ENCODE peak calls at places on chromosomes 11 and 22, in ten cellular contexts. E, B, C, L, J, S, Y, K, H and I are unnamed samples.

GRCh38 chr11:82682003-82682751 is 51.5 kb downstream of the FAM181B start:
- DNase-seq in B (peak), S (peak), H (peak), E (peak), J (peak), C (no peak), Y (no peak), K (no peak), L (no peak), I (no peak)

GRCh38 chr11:10076458-10077141 is 217.4 kb downstream of the SBF2 start:
- DNase-seq in E (peak), S (no peak), J (peak), L (peak), K (no peak), C (peak), B (peak), H (no peak), Y (peak), I (peak)

GRCh38 chr11:5600374-5600851 is 4.0 kb downstream of the TRIM6 start:
- DNase-seq in L (peak), H (peak), E (peak), B (peak), Y (peak), J (peak), S (peak), K (peak), C (peak), I (peak)

GRCh38 chr11:3879967-3880542 is 24.6 kb downstream of the STIM1 start:
- DNase-seq in E (no peak), B (no peak), C (no peak), K (no peak), L (no peak), H (no peak), S (no peak), Y (no peak), J (no peak), I (no peak)

GRCh38 chr22:49006207-49007012 is 821.3 kb downstream of the BRD1 start:
- DNase-seq in E (no peak), J (no peak), C (no peak), Y (no peak), B (no peak), S (no peak), L (no peak), H (no peak), K (no peak), I (peak)

GRCh38 chr22:41976070-41976901 is 7.0 kb downstream of the SEPTIN3 start:
- DNase-seq in H (peak), K (no peak), Y (peak), S (no peak), L (peak), E (peak), C (no peak), J (no peak), B (peak), I (peak)

GRCh38 chr11:46309669-46310288 is 32.3 kb downstream of the CREB3L1 start:
- DNase-seq in S (no peak), E (no peak), K (no peak), C (no peak), Y (no peak), H (no peak), J (peak), L (no peak), B (no peak), I (no peak)

GRCh38 chr11:61054927-61055562 is 47.2 kb upstream of the CD5 start:
- DNase-seq in K (no peak), J (no peak), B (no peak), S (no peak), E (no peak), H (no peak), L (no peak), Y (peak), C (no peak), I (no peak)

GRCh38 chr11:108432783-108433182 is 34.5 kb downstream of the C11orf65 start:
- DNase-seq in H (no peak), E (no peak), B (no peak), K (no peak), S (no peak), Y (no peak), L (no peak), C (no peak), J (no peak), I (no peak)

GRCh38 chr11:67022961-67023956 is at the start of gene SYT12:
- DNase-seq in E (no peak), S (no peak), Y (peak), H (no peak), L (peak), J (no peak), B (peak), C (no peak), K (no peak), I (no peak)

GRCh38 chr11:14503023-14503422 is 3.4 kb upstream of the COPB1 start:
- DNase-seq in H (no peak), L (no peak), B (no peak), Y (no peak), K (no peak), E (no peak), J (no peak), S (no peak), C (no peak), I (no peak)

GRCh38 chr22:37752189-37753061 is 55.3 kb upstream of the GCAT start:
- DNase-seq in H (no peak), B (no peak), S (peak), J (no peak), L (no peak), C (no peak), Y (no peak), E (peak), K (no peak), I (no peak)

GRCh38 chr22:36991220-36991619 is 28.0 kb downstream of the TST start:
- DNase-seq in H (no peak), Y (no peak), J (no peak), C (no peak), K (no peak), E (no peak), B (no peak), L (no peak), S (no peak), I (no peak)

GRCh38 chr11:84384637-84385227 is 1098.6 kb upstream of the CCDC90B start:
- DNase-seq in L (no peak), H (no peak), E (no peak), Y (peak), B (peak), S (peak), J (peak), C (peak), K (no peak), I (peak)

GRCh38 chr11:125464266-125464662 is 31.8 kb downstream of the FEZ1 start:
- DNase-seq in Y (no peak), H (no peak), K (no peak), B (no peak), J (no peak), C (no peak), E (no peak), L (no peak), S (no peak), I (no peak)

GRCh38 chr11:120017582-120017981 is 120.3 kb downstream of the TRIM29 start:
- DNase-seq in E (no peak), C (no peak), H (peak), Y (no peak), J (no peak), K (no peak), L (no peak), S (no peak), B (no peak), I (no peak)

GRCh38 chr11:134440851-134441645 is 29.0 kb upstream of the B3GAT1 start:
- DNase-seq in Y (no peak), L (no peak), H (no peak), S (no peak), B (no peak), K (no peak), C (no peak), J (no peak), E (no peak), I (no peak)

GRCh38 chr11:110921742-110922200 is 209.5 kb upstream of the ARHGAP20 start:
- DNase-seq in L (no peak), K (no peak), H (no peak), C (no peak), S (no peak), E (no peak), Y (no peak), B (peak), J (no peak), I (no peak)

GRCh38 chr11:132771746-132772145 is 760.6 kb downstream of the OPCML start:
- DNase-seq in E (no peak), C (no peak), S (no peak), Y (no peak), L (no peak), H (no peak), J (no peak), K (no peak), B (no peak), I (no peak)

GRCh38 chr11:110053848-110054414 is 39.3 kb upstream of the ZC3H12C start:
- DNase-seq in B (peak), K (no peak), Y (no peak), E (no peak), H (no peak), J (peak), C (no peak), S (no peak), L (no peak), I (no peak)

GRCh38 chr11:115920841-115921480 is 416.7 kb upstream of the CADM1 start:
- DNase-seq in K (no peak), E (no peak), J (no peak), Y (no peak), B (no peak), H (no peak), C (no peak), S (no peak), L (no peak), I (no peak)

GRCh38 chr11:704799-705645 is 1.0 kb upstream of the EPS8L2 start:
- DNase-seq in B (no peak), S (no peak), J (no peak), E (no peak), H (no peak), Y (no peak), K (no peak), L (no peak), C (no peak), I (no peak)

GRCh38 chr11:46361283-46362145 is 14.3 kb downstream of the DGKZ start:
- DNase-seq in Y (peak), J (peak), C (no peak), S (no peak), E (peak), K (no peak), L (peak), B (no peak), H (no peak), I (no peak)

GRCh38 chr11:107666911-107667568 is 44.8 kb downstream of the SLN start:
- DNase-seq in E (no peak), H (no peak), Y (no peak), K (no peak), L (no peak), C (no peak), B (no peak), S (no peak), J (no peak), I (no peak)

GRCh38 chr11:75468534-75469340 is 35.7 kb upstream of the KLHL35 start:
- DNase-seq in L (no peak), J (no peak), C (no peak), H (no peak), E (peak), B (no peak), S (no peak), Y (no peak), K (no peak), I (no peak)

GRCh38 chr11:68196219-68196618 is 16.9 kb downstream of the KMT5B start:
- DNase-seq in S (no peak), Y (no peak), B (no peak), C (no peak), E (no peak), H (no peak), K (no peak), J (no peak), L (no peak), I (no peak)

GRCh38 chr11:2724653-2725366 is 25.0 kb upstream of the KCNQ1OT1 start:
- DNase-seq in Y (no peak), S (no peak), H (no peak), J (no peak), E (peak), C (no peak), B (no peak), K (no peak), L (no peak), I (no peak)

GRCh38 chr22:17303840-17304779 is 65.2 kb upstream of the CECR2 start:
- DNase-seq in J (peak), Y (peak), E (no peak), H (no peak), K (peak), S (no peak), C (no peak), B (no peak), L (peak), I (peak)

GRCh38 chr11:6321961-6322362 is 1.7 kb upstream of the CAVIN3 start:
- DNase-seq in S (no peak), E (no peak), B (no peak), L (no peak), J (no peak), C (no peak), Y (peak), K (no peak), H (no peak), I (no peak)

GRCh38 chr22:50157976-50158375 is 12.6 kb upstream of the PANX2 start:
- DNase-seq in H (no peak), L (no peak), C (no peak), K (no peak), B (no peak), Y (no peak), S (no peak), J (no peak), E (no peak), I (no peak)

GRCh38 chr11:2995091-2995561 is 3.0 kb upstream of the NAP1L4 start:
- DNase-seq in H (no peak), L (no peak), J (no peak), K (no peak), E (no peak), C (no peak), Y (no peak), S (no peak), B (no peak), I (no peak)

GRCh38 chr11:122126024-122126678 is 10.1 kb upstream of the BLID start:
- DNase-seq in J (no peak), B (no peak), S (no peak), L (no peak), Y (no peak), H (no peak), C (no peak), K (no peak), E (no peak), I (no peak)

GRCh38 chr11:7490054-7490453 is 4.7 kb downstream of the OLFML1 start:
- DNase-seq in E (no peak), Y (no peak), J (no peak), S (no peak), K (no peak), C (no peak), B (no peak), L (no peak), H (no peak), I (no peak)

GRCh38 chr22:26056455-26056854 is 112.8 kb upstream of the SEZ6L start:
- DNase-seq in C (no peak), Y (no peak), J (no peak), L (no peak), E (no peak), B (no peak), H (no peak), K (no peak), S (no peak), I (no peak)